ENCODE peak calls at places on chromosomes 5 and 9, in nine cellular contexts. X, Q, L, O, F, E, B, G and K are unnamed samples.

GRCh38 chr9:136157477-136158265 is 39.0 kb upstream of the TMEM250 start:
- DNase-seq in F (no peak), E (no peak), G (no peak), L (no peak), B (no peak), Q (no peak), O (no peak), X (no peak), K (no peak)

GRCh38 chr9:112748041-112748440 is 2.5 kb upstream of the SNX30 start:
- DNase-seq in O (no peak), Q (no peak), F (no peak), L (no peak), G (no peak), B (no peak), X (no peak), E (no peak), K (no peak)

GRCh38 chr9:108580021-108580439 is 275.8 kb downstream of the ACTL7B start:
- DNase-seq in F (no peak), E (no peak), Q (no peak), X (no peak), B (no peak), O (no peak), G (no peak), L (no peak), K (no peak)

GRCh38 chr9:117487555-117488175 is 72.8 kb upstream of the ASTN2 start:
- DNase-seq in X (peak; percentile 24), O (peak; percentile 60), E (peak; percentile 76), G (no peak), F (peak; percentile 86), Q (peak; percentile 60), L (peak; percentile 94), B (no peak), K (no peak)

GRCh38 chr5:62942384-62942783 is 363.8 kb downstream of the LRRC70 start:
- DNase-seq in X (no peak), Q (no peak), O (no peak), F (no peak), L (no peak), B (no peak), G (no peak), E (no peak), K (no peak)

GRCh38 chr5:95760291-95761191 is 29.4 kb downstream of the RHOBTB3 start:
- DNase-seq in O (no peak), L (no peak), X (no peak), B (no peak), Q (no peak), F (no peak), E (peak; percentile 95), G (no peak), K (no peak)

GRCh38 chr5:82858453-82859043 is 218.6 kb downstream of the TMEM167A start:
- DNase-seq in L (no peak), B (no peak), Q (no peak), X (no peak), E (no peak), G (no peak), O (no peak), F (no peak), K (no peak)

GRCh38 chr5:40569549-40570270 is 110.0 kb upstream of the PTGER4 start:
- DNase-seq in L (no peak), Q (no peak), B (no peak), O (no peak), E (no peak), X (no peak), F (no peak), G (no peak), K (no peak)

GRCh38 chr5:135045488-135045887 is 11.5 kb upstream of the PITX1 start:
- DNase-seq in O (no peak), L (no peak), X (no peak), B (no peak), G (no peak), F (no peak), E (no peak), Q (no peak), K (no peak)

GRCh38 chr5:158590936-158591863 is 508.5 kb downstream of the EBF1 start:
- DNase-seq in G (no peak), Q (no peak), F (no peak), E (no peak), O (peak; percentile 58), L (no peak), X (no peak), B (no peak), K (no peak)

GRCh38 chr5:174348582-174348981 is 303.1 kb downstream of the NSG2 start:
- DNase-seq in Q (no peak), X (no peak), B (no peak), E (no peak), G (no peak), F (no peak), O (no peak), L (no peak), K (no peak)

GRCh38 chr5:33291216-33292000 is 149.4 kb upstream of the TARS1 start:
- DNase-seq in F (no peak), Q (no peak), L (no peak), O (peak; percentile 20), B (no peak), E (no peak), G (no peak), X (no peak), K (no peak)

GRCh38 chr5:158727108-158727507 is 372.6 kb downstream of the EBF1 start:
- DNase-seq in G (no peak), Q (no peak), B (no peak), F (no peak), L (no peak), E (no peak), O (no peak), X (no peak), K (no peak)

GRCh38 chr9:126532951-126533910 is 80.5 kb upstream of the LMX1B start:
- DNase-seq in Q (no peak), G (no peak), B (no peak), L (no peak), X (no peak), O (no peak), E (no peak), F (no peak), K (no peak)

GRCh38 chr5:2335727-2336515 is 415.6 kb downstream of the IRX2 start:
- DNase-seq in G (no peak), O (no peak), X (no peak), Q (no peak), B (no peak), L (no peak), E (no peak), F (no peak), K (no peak)

GRCh38 chr5:172909931-172910502 is 49.2 kb upstream of the RPL26L1 start:
- DNase-seq in O (no peak), G (no peak), F (no peak), Q (no peak), E (peak; percentile 97), B (no peak), L (no peak), X (no peak), K (no peak)

GRCh38 chr5:173238312-173239232 is 3.6 kb upstream of the NKX2-5 start:
- DNase-seq in F (no peak), B (no peak), L (no peak), O (no peak), Q (no peak), E (no peak), G (no peak), X (no peak), K (no peak)

GRCh38 chr5:66224773-66225553 is 80.9 kb downstream of the SREK1 start:
- DNase-seq in B (no peak), L (no peak), G (no peak), F (no peak), Q (no peak), O (no peak), X (no peak), E (no peak), K (no peak)

GRCh38 chr5:132017738-132018625 is 6.5 kb upstream of the ACSL6 start:
- DNase-seq in Q (no peak), F (no peak), G (no peak), E (no peak), O (no peak), L (no peak), X (no peak), B (no peak), K (no peak)

GRCh38 chr5:109468737-109469420 is 59.1 kb upstream of the PJA2 start:
- DNase-seq in L (peak; percentile 80), G (peak; percentile 41), E (peak; percentile 82), B (peak; percentile 27), F (peak; percentile 94), O (peak; percentile 98), X (peak; percentile 72), Q (peak; percentile 69), K (peak; percentile 58)

GRCh38 chr9:72255546-72255925 is 106.3 kb downstream of the GDA start:
- DNase-seq in L (no peak), X (no peak), F (no peak), G (no peak), B (no peak), E (no peak), Q (no peak), O (no peak), K (no peak)

GRCh38 chr9:16417101-16417500 is 453.4 kb downstream of the BNC2 start:
- DNase-seq in Q (no peak), X (no peak), L (no peak), E (no peak), B (no peak), F (no peak), G (no peak), O (no peak), K (no peak)

GRCh38 chr5:505946-506555 is 18.2 kb downstream of the SLC9A3 start:
- DNase-seq in G (no peak), Q (no peak), F (no peak), E (no peak), B (no peak), L (no peak), X (no peak), O (no peak), K (no peak)

GRCh38 chr5:65961644-65962043 is 35.3 kb downstream of the ERBIN start:
- DNase-seq in X (no peak), Q (no peak), O (no peak), B (no peak), G (no peak), E (peak; percentile 49), F (no peak), L (no peak), K (no peak)

GRCh38 chr5:72364186-72364585 is 44.0 kb downstream of the PTCD2 start:
- DNase-seq in G (no peak), E (no peak), B (no peak), Q (no peak), L (no peak), F (no peak), X (no peak), O (no peak), K (no peak)

GRCh38 chr5:180153991-180154390 is 55.0 kb downstream of the RASGEF1C start:
- DNase-seq in F (no peak), X (no peak), E (no peak), O (no peak), Q (no peak), L (no peak), B (no peak), G (no peak), K (no peak)

GRCh38 chr9:111036068-111036789 is 2.0 kb downstream of the LPAR1 start:
- DNase-seq in O (peak; percentile 53), E (no peak), G (no peak), F (peak; percentile 80), L (no peak), B (no peak), Q (peak; percentile 60), X (no peak), K (no peak)

GRCh38 chr9:127904888-127905728 is 5.7 kb upstream of the ST6GALNAC6 start:
- DNase-seq in G (peak; percentile 18), B (peak; percentile 42), Q (no peak), X (no peak), O (no peak), F (peak; percentile 64), E (no peak), L (no peak), K (no peak)

GRCh38 chr5:124373843-124374242 is 372.6 kb downstream of the ZNF608 start:
- DNase-seq in Q (no peak), B (no peak), E (no peak), L (no peak), F (no peak), X (no peak), O (no peak), G (no peak), K (no peak)

GRCh38 chr5:33848554-33848953 is 43.2 kb downstream of the ADAMTS12 start:
- DNase-seq in Q (no peak), F (no peak), G (no peak), X (no peak), E (no peak), O (no peak), B (no peak), L (no peak), K (no peak)

GRCh38 chr5:171808951-171809350 is 23.3 kb downstream of the SMIM23 start:
- DNase-seq in F (no peak), Q (no peak), B (no peak), O (no peak), X (no peak), G (no peak), E (no peak), L (no peak), K (no peak)